ENCODE peak calls at places on chromosome X, in nine cellular contexts. F is effector memory CD8-positive, alpha-beta T cell; Z is non-pigmented ciliary epithelial cell; Y is T-cell; E is pancreas; S is amniotic stem cell; U is lower leg skin; H is RPMI7951; D is ecto neural progenitor cell. M is an unnamed sample.

GRCh38 chrX:151870603-151871002 is 42.1 kb upstream of the MAGEA4 start:
- DNase-seq in F (no peak), H (peak), S (peak), D (no peak), Z (peak), E (no peak), U (no peak), Y (no peak), M (no peak)

GRCh38 chrX:107483976-107484726 is 34.7 kb downstream of the FRMPD3 start:
- DNase-seq in S (no peak), U (peak), H (peak), E (no peak), Y (no peak), Z (no peak), F (no peak), D (peak), M (no peak)

GRCh38 chrX:48789366-48790220 is 3.2 kb downstream of the GATA1 start:
- DNase-seq in E (no peak), Y (no peak), S (no peak), U (peak), F (no peak), D (no peak), H (no peak), Z (no peak), M (no peak)

GRCh38 chrX:33211356-33212254 is at the start of gene DMD:
- DNase-seq in Y (no peak), Z (no peak), F (no peak), D (no peak), E (no peak), S (no peak), U (no peak), H (peak), M (no peak)

GRCh38 chrX:74924449-74925209 is 623 bp downstream of the NEXMIF start:
- DNase-seq in Z (no peak), D (peak), Y (peak), U (no peak), E (peak), H (peak), F (no peak), S (no peak), M (no peak)

GRCh38 chrX:115364625-115365024 is 75.1 kb downstream of the LUZP4 start:
- DNase-seq in H (no peak), S (no peak), Y (no peak), E (no peak), U (no peak), F (no peak), D (no peak), Z (no peak), M (no peak)

GRCh38 chrX:63754141-63754859 is 30.7 kb downstream of the ARHGEF9 start:
- DNase-seq in Y (peak), U (peak), H (peak), S (no peak), E (peak), D (no peak), Z (no peak), F (no peak), M (peak)

GRCh38 chrX:40470830-40471429 is 109.8 kb upstream of the ATP6AP2 start:
- DNase-seq in Y (no peak), H (peak), Z (no peak), U (no peak), S (no peak), D (no peak), F (no peak), E (no peak), M (no peak)

GRCh38 chrX:18173494-18174180 is 47.0 kb downstream of the BEND2 start:
- DNase-seq in E (no peak), U (no peak), F (no peak), S (no peak), D (no peak), H (no peak), Z (no peak), Y (no peak), M (no peak)

GRCh38 chrX:19303216-19303880 is 40.4 kb upstream of the PDHA1 start:
- DNase-seq in S (peak), D (no peak), U (no peak), H (peak), Y (no peak), E (no peak), F (no peak), Z (peak), M (no peak)

GRCh38 chrX:94097852-94098251 is 423.8 kb downstream of the FAM133A start:
- DNase-seq in Z (no peak), S (no peak), E (no peak), F (no peak), U (no peak), H (no peak), Y (no peak), D (no peak), M (no peak)